ENCODE peak calls at places on chromosomes 3 and 15, in ten cellular contexts. M is A549, X is activated gamma-delta T cell, F is left cardiac atrium, D is posterior cingulate gyrus, S is tibial artery, N is psoas muscle, Y is hepatic stellate cell, H is left lung, Q is RPMI8226. K is an unnamed sample.

GRCh38 chr3:37863949-37864822 is 2.5 kb downstream of the CTDSPL start:
- DNase-seq in M (peak), X (no peak), F (no peak), D (no peak), S (no peak), N (no peak), Y (no peak), H (no peak), Q (no peak), K (no peak)

GRCh38 chr3:116028157-116028556 is 404.8 kb downstream of the GAP43 start:
- DNase-seq in M (no peak), X (no peak), F (no peak), D (no peak), S (no peak), N (no peak), Y (no peak), H (no peak), Q (no peak), K (no peak)

GRCh38 chr15:57651445-57651844 is 55.1 kb upstream of the POLR2M start:
- DNase-seq in M (no peak), X (no peak), F (no peak), D (no peak), S (no peak), N (no peak), Y (no peak), H (no peak), Q (no peak), K (no peak)

GRCh38 chr15:99961011-99961441 is 227.8 kb upstream of the LYSMD4 start:
- DNase-seq in M (peak), X (no peak), F (peak), D (no peak), S (no peak), N (no peak), Y (peak), H (no peak), Q (peak), K (no peak)

GRCh38 chr15:83064859-83065258 is 2.2 kb downstream of the BTBD1 start:
- DNase-seq in M (no peak), X (no peak), F (no peak), D (no peak), S (no peak), N (no peak), Y (no peak), H (no peak), Q (no peak), K (no peak)

GRCh38 chr3:155232605-155233004 is 60.9 kb downstream of the STRIT1 start:
- DNase-seq in M (peak), X (no peak), F (peak), D (no peak), S (peak), N (peak), Y (peak), H (no peak), Q (peak), K (no peak)

GRCh38 chr3:193391902-193392301 is 13.3 kb upstream of the ATP13A5 start:
- DNase-seq in M (no peak), X (no peak), F (no peak), D (no peak), S (no peak), N (no peak), Y (no peak), H (no peak), Q (no peak), K (no peak)

GRCh38 chr15:84400820-84401219 is 165.2 kb downstream of the GOLGA6L4 start:
- DNase-seq in M (no peak), X (no peak), F (no peak), D (no peak), S (no peak), N (no peak), Y (no peak), H (no peak), Q (no peak), K (no peak)

GRCh38 chr15:36802861-36803531 is 223.6 kb downstream of the CDIN1 start:
- DNase-seq in M (no peak), X (no peak), F (no peak), D (no peak), S (no peak), N (no peak), Y (no peak), H (no peak), Q (no peak), K (no peak)

GRCh38 chr3:27671101-27671500 is 51.0 kb downstream of the EOMES start:
- DNase-seq in M (no peak), X (no peak), F (no peak), D (no peak), S (no peak), N (no peak), Y (no peak), H (no peak), Q (no peak), K (no peak)

GRCh38 chr15:55683366-55683765 is 59.6 kb downstream of the PRTG start:
- DNase-seq in M (no peak), X (no peak), F (no peak), D (no peak), S (no peak), N (no peak), Y (no peak), H (no peak), Q (no peak), K (no peak)

GRCh38 chr3:125141596-125142417 is 70.7 kb downstream of the SLC12A8 start:
- DNase-seq in M (no peak), X (peak), F (peak), D (peak), S (peak), N (peak), Y (peak), H (peak), Q (peak), K (no peak)

GRCh38 chr15:35107561-35107960 is 22.5 kb upstream of the NANOGP8 start:
- DNase-seq in M (no peak), X (no peak), F (no peak), D (no peak), S (no peak), N (no peak), Y (no peak), H (no peak), Q (no peak), K (no peak)

GRCh38 chr15:52255935-52256334 is 39.7 kb downstream of the MYO5C start:
- DNase-seq in M (no peak), X (no peak), F (no peak), D (no peak), S (no peak), N (no peak), Y (no peak), H (no peak), Q (no peak), K (no peak)

GRCh38 chr3:65196663-65197062 is 508.9 kb upstream of the ADAMTS9 start:
- DNase-seq in M (no peak), X (no peak), F (no peak), D (no peak), S (no peak), N (no peak), Y (no peak), H (no peak), Q (no peak), K (no peak)

GRCh38 chr3:46888705-46889104 is 11.2 kb downstream of the PTH1R start:
- DNase-seq in M (no peak), X (no peak), F (no peak), D (no peak), S (no peak), N (no peak), Y (no peak), H (no peak), Q (no peak), K (no peak)

GRCh38 chr3:40827942-40828688 is 303.4 kb downstream of the ZNF621 start:
- DNase-seq in M (no peak), X (no peak), F (peak), D (no peak), S (peak), N (peak), Y (no peak), H (no peak), Q (no peak), K (no peak)